ENCODE peak calls at places on chromosomes 16 and 17, in seven cellular contexts. L is HCT116, B is PC-3, P is GM23248, C is GM23338, D is MM.1S, M is hepatocyte. V is an unnamed sample.

GRCh38 chr16:75198135-75198600 is 8.8 kb downstream of the CTRB2 start:
- DNase-seq in L (no peak), B (no peak), P (peak; percentile 67), C (no peak), D (no peak), M (peak; percentile 64), V (no peak)

GRCh38 chr16:81676571-81677374 is 102.3 kb upstream of the PLCG2 start:
- DNase-seq in L (no peak), B (no peak), P (no peak), C (no peak), D (no peak), M (no peak), V (no peak)

GRCh38 chr16:48176635-48177408 is 21.0 kb upstream of the ABCC12 start:
- DNase-seq in L (no peak), B (no peak), P (no peak), C (no peak), D (no peak), M (no peak), V (no peak)

GRCh38 chr17:63704836-63705235 is 4.9 kb upstream of the LIMD2 start:
- DNase-seq in L (no peak), B (no peak), P (no peak), C (no peak), D (no peak), M (no peak), V (no peak)

GRCh38 chr17:66964930-66965800 is 658 bp downstream of the CACNG4 start:
- DNase-seq in L (no peak), B (peak; percentile 34), P (no peak), C (peak; percentile 82), D (no peak), M (peak; percentile 59), V (no peak)

GRCh38 chr17:17727111-17727659 is 45.9 kb downstream of the RAI1 start:
- DNase-seq in L (no peak), B (no peak), P (no peak), C (no peak), D (no peak), M (no peak), V (no peak)

GRCh38 chr16:67206838-67207115 is 7.8 kb downstream of the ELMO3 start:
- DNase-seq in L (no peak), B (peak; percentile 47), P (no peak), C (no peak), D (no peak), M (no peak), V (peak; percentile 59)

GRCh38 chr16:69691980-69692911 is 34.1 kb downstream of the NQO1 start:
- DNase-seq in L (no peak), B (no peak), P (peak; percentile 79), C (no peak), D (peak; percentile 77), M (peak; percentile 29), V (no peak)

GRCh38 chr16:31064882-31065461 is 9.1 kb downstream of the ZNF668 start:
- DNase-seq in L (no peak), B (peak; percentile 24), P (peak; percentile 99), C (no peak), D (no peak), M (peak; percentile 62), V (peak; percentile 64)

GRCh38 chr16:4613636-4614570 is 785 bp downstream of the UBALD1 start:
- DNase-seq in L (no peak), B (peak; percentile 20), P (peak; percentile 72), C (peak; percentile 62), D (no peak), M (peak; percentile 68), V (no peak)
- H3K9me2 ChIP-seq in L (no peaks in the 10 kb centered on the region), B (no peaks in the 10 kb centered on the region), P (no peaks in the 10 kb centered on the region), C (no peaks in the 10 kb centered on the region), D (no peaks in the 10 kb centered on the region), M (no peaks in the 10 kb centered on the region), V (no peaks in the 10 kb centered on the region)

GRCh38 chr17:60792250-60792898 is 114.7 kb downstream of the BCAS3 start:
- DNase-seq in L (no peak), B (no peak), P (peak; percentile 41), C (no peak), D (no peak), M (no peak), V (no peak)
- H3K4me3 ChIP-seq in L (no peak overlapping the region), B (no peak overlapping the region), P (no peak overlapping the region), C (no peak overlapping the region), D (no peak overlapping the region), M (no peak overlapping the region), V (no peak overlapping the region)

DNA sequence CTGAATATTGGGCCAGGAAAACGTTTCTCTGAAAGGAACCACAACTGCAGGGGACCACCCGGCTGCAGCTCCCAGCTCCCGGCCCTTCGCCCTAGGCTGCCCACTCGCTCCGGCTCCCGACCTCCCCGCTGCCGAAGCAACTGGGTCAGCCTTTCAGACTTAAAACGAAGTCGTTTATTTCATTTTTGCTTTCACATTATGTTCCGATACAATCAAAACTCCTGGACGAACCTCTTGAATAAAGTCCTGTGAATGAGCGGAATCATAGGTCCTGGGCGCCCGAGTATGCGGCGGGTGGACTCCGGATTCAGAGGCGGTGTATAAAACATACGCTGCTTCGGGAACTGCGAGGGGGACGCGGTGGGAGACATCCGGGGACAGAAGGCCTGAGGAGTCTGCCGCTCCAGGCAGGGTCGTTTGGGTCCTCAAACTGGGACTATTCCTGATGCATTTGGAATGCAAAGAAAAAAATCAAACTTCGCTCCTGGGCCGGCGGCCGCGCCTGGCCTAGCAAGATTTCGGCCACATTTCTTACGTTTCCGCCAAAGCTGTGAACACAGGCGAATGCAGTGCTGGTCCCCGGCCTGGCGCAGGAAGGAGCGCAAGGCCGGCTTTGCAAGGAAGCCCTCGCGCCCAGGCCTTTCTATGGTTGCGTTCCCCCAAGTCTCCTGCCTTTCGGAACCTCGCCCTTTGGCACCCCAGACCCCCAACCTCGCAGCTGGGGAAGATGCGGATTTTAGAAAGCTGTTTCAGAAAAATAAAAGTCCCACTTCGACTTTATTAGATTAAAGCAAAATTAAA is 3.7 kb downstream of the CBLN1 start:
- DNase-seq in L (no peak), B (no peak), P (no peak), C (peak; percentile 64), D (no peak), M (no peak), V (no peak)
- TF ChIP-seq EZH2 in L (no peak), B (no peak), P (peak; percentile 85), C (peak; percentile 90), D (no peak), M (peak; percentile 99), V (no peak)

GRCh38 chr16:615122-615521 is 15.7 kb upstream of the WFIKKN1 start:
- DNase-seq in L (no peak), B (no peak), P (no peak), C (no peak), D (no peak), M (no peak), V (no peak)
- H3K9me2 ChIP-seq in L (no peaks in the 10 kb centered on the region), B (no peaks in the 10 kb centered on the region), P (no peaks in the 10 kb centered on the region), C (no peaks in the 10 kb centered on the region), D (no peaks in the 10 kb centered on the region), M (no peaks in the 10 kb centered on the region), V (no peaks in the 10 kb centered on the region)